ENCODE peak calls at places on chromosomes 3 and 15, in five cellular contexts. T is choroid plexus epithelial cell; P is aorta; W is naive thymus-derived CD8-positive, alpha-beta T cell; M is T-helper 9 cell. Q is an unnamed sample.

GRCh38 chr3:55118453-55118852 is 190.6 kb upstream of the LRTM1 start:
- DNase-seq in P (no peak), W (no peak), M (no peak), T (no peak), Q (no peak)

GRCh38 chr3:190533511-190534282 is 19.8 kb downstream of the IL1RAP start:
- DNase-seq in M (no peak), W (no peak), P (peak), T (peak), Q (no peak)

GRCh38 chr3:11915621-11916417 is 69.1 kb upstream of the TAMM41 start:
- DNase-seq in M (no peak), W (no peak), T (no peak), P (peak), Q (no peak)

GRCh38 chr3:53843195-53844177 is 2.7 kb downstream of the CHDH start:
- DNase-seq in T (no peak), P (no peak), W (no peak), M (no peak), Q (no peak)

GRCh38 chr3:79886204-79886603 is 118.4 kb upstream of the ROBO1 start:
- DNase-seq in M (no peak), W (no peak), T (peak), P (no peak), Q (no peak)

GRCh38 chr3:17087509-17087908 is 202.8 kb downstream of the PLCL2 start:
- DNase-seq in P (no peak), W (peak), M (no peak), T (no peak), Q (no peak)

GRCh38 chr15:63500265-63501250 is 3.8 kb upstream of the USP3 start:
- DNase-seq in T (no peak), M (no peak), P (no peak), W (no peak), Q (no peak)

GRCh38 chr3:81554805-81555204 is 206.6 kb downstream of the GBE1 start:
- DNase-seq in M (no peak), T (peak), W (no peak), P (no peak), Q (no peak)

GRCh38 chr3:97882975-97883598 is 61.3 kb downstream of the CRYBG3 start:
- DNase-seq in P (no peak), W (no peak), T (peak), M (no peak), Q (no peak)

GRCh38 chr3:46854543-46854942 is 8.7 kb downstream of the MYL3 start:
- DNase-seq in M (no peak), T (no peak), W (no peak), P (peak), Q (no peak)

GRCh38 chr15:88938802-88939485 is 25.8 kb upstream of the MFGE8 start:
- DNase-seq in W (no peak), T (no peak), M (no peak), P (no peak), Q (no peak)

GRCh38 chr15:85976986-85977385 is 102.7 kb upstream of the AGBL1 start:
- DNase-seq in W (no peak), M (no peak), P (no peak), T (peak), Q (no peak)

GRCh38 chr15:62855085-62855476 is 187.5 kb upstream of the TPM1 start:
- DNase-seq in W (no peak), M (no peak), T (no peak), P (no peak), Q (no peak)

GRCh38 chr3:95759614-95760301 is 1054.6 kb upstream of the EPHA6 start:
- DNase-seq in M (no peak), W (no peak), P (peak), T (no peak), Q (no peak)

GRCh38 chr3:184568918-184569829 is 7.6 kb downstream of the EPHB3 start:
- DNase-seq in T (peak), M (no peak), P (peak), W (no peak), Q (no peak)

GRCh38 chr3:195873971-195874370 is 34.4 kb downstream of the TNK2 start:
- DNase-seq in P (no peak), W (no peak), T (peak), M (no peak), Q (no peak)

GRCh38 chr15:68431037-68431791 is 749 bp downstream of the ITGA11 start:
- DNase-seq in W (no peak), M (no peak), P (peak), T (no peak), Q (no peak)